ENCODE peak calls at places on chromosome 16, in five cellular contexts. One of them, this sample, is unnamed.

GRCh38 chr16:57540387-57540786 is 2.1 kb upstream of the ADGRG5 start:
- DNase-seq in frontal cortex: no peak
- DNase-seq in H9: peak
- DNase-seq in Panc1: no peak
- DNase-seq in occipital lobe: no peak
- DNase-seq in this sample: peak

GRCh38 chr16:78035012-78035411 is 12.7 kb downstream of the CLEC3A start:
- DNase-seq in occipital lobe: no peak
- DNase-seq in H9: no peak
- DNase-seq in Panc1: no peak
- DNase-seq in frontal cortex: no peak
- DNase-seq in this sample: no peak

GRCh38 chr16:84759906-84760305 is 59.9 kb upstream of the CRISPLD2 start:
- DNase-seq in frontal cortex: no peak
- DNase-seq in Panc1: no peak
- DNase-seq in H9: no peak
- DNase-seq in occipital lobe: no peak
- DNase-seq in this sample: no peak

GRCh38 chr16:30969246-30969842 is 11.8 kb downstream of the SETD1A start:
- DNase-seq in H9: no peak
- DNase-seq in frontal cortex: no peak
- DNase-seq in Panc1: no peak
- DNase-seq in occipital lobe: no peak
- DNase-seq in this sample: no peak

GRCh38 chr16:87926246-87927194 is 9.8 kb downstream of the CA5A start:
- DNase-seq in Panc1: no peak
- DNase-seq in occipital lobe: no peak
- DNase-seq in frontal cortex: no peak
- DNase-seq in H9: no peak
- DNase-seq in this sample: no peak

GRCh38 chr16:29007865-29008593 is 23.2 kb downstream of the LAT start:
- DNase-seq in Panc1: no peak
- DNase-seq in occipital lobe: no peak
- DNase-seq in frontal cortex: no peak
- DNase-seq in H9: no peak
- DNase-seq in this sample: peak

GRCh38 chr16:67713647-67714273 is 5.4 kb downstream of the GFOD2 start:
- DNase-seq in H9: no peak
- DNase-seq in frontal cortex: no peak
- DNase-seq in Panc1: no peak
- DNase-seq in occipital lobe: no peak
- DNase-seq in this sample: no peak

GRCh38 chr16:55436587-55436986 is 42.4 kb upstream of the MMP2 start:
- DNase-seq in occipital lobe: no peak
- DNase-seq in frontal cortex: no peak
- DNase-seq in Panc1: no peak
- DNase-seq in H9: no peak
- DNase-seq in this sample: no peak

GRCh38 chr16:84543931-84544776 is 39.7 kb upstream of the MEAK7 start:
- DNase-seq in H9: no peak
- DNase-seq in occipital lobe: peak
- DNase-seq in frontal cortex: no peak
- DNase-seq in Panc1: no peak
- DNase-seq in this sample: no peak

GRCh38 chr16:24540575-24541240 is 1.3 kb downstream of the RBBP6 start:
- DNase-seq in occipital lobe: no peak
- DNase-seq in Panc1: no peak
- DNase-seq in frontal cortex: no peak
- DNase-seq in H9: no peak
- DNase-seq in this sample: peak

GRCh38 chr16:62657116-62657515 is 620.9 kb upstream of the CDH8 start:
- DNase-seq in Panc1: no peak
- DNase-seq in occipital lobe: no peak
- DNase-seq in frontal cortex: no peak
- DNase-seq in H9: no peak
- DNase-seq in this sample: no peak

GRCh38 chr16:89922477-89922883 is 662 bp upstream of the TUBB3 start:
- DNase-seq in Panc1: no peak
- DNase-seq in occipital lobe: peak
- DNase-seq in H9: peak
- DNase-seq in frontal cortex: peak
- DNase-seq in this sample: peak

GRCh38 chr16:67396775-67397450 is 3.6 kb upstream of the TPPP3 start:
- DNase-seq in Panc1: no peak
- DNase-seq in H9: no peak
- DNase-seq in frontal cortex: no peak
- DNase-seq in occipital lobe: no peak
- DNase-seq in this sample: no peak

GRCh38 chr16:89200850-89201466 is 621 bp upstream of the SLC22A31 start:
- DNase-seq in frontal cortex: no peak
- DNase-seq in H9: peak
- DNase-seq in Panc1: no peak
- DNase-seq in occipital lobe: no peak
- DNase-seq in this sample: no peak

GRCh38 chr16:81005644-81006471 is 827 bp downstream of the CMC2 start:
- DNase-seq in occipital lobe: no peak
- DNase-seq in H9: no peak
- DNase-seq in frontal cortex: no peak
- DNase-seq in Panc1: no peak
- DNase-seq in this sample: no peak

GRCh38 chr16:57663917-57664661 is 4.0 kb upstream of the ADGRG3 start:
- DNase-seq in occipital lobe: no peak
- DNase-seq in frontal cortex: no peak
- DNase-seq in H9: no peak
- DNase-seq in Panc1: no peak
- DNase-seq in this sample: no peak

GRCh38 chr16:88065747-88066142 is 114.5 kb downstream of the BANP start:
- DNase-seq in Panc1: no peak
- DNase-seq in occipital lobe: no peak
- DNase-seq in H9: no peak
- DNase-seq in frontal cortex: no peak
- DNase-seq in this sample: no peak

GRCh38 chr16:70800306-70800705 is 652 bp downstream of the VAC14 start:
- DNase-seq in H9: no peak
- DNase-seq in Panc1: no peak
- DNase-seq in frontal cortex: no peak
- DNase-seq in occipital lobe: no peak
- DNase-seq in this sample: peak

GRCh38 chr16:12459401-12459791 is 344.3 kb downstream of the CPPED1 start:
- DNase-seq in H9: no peak
- DNase-seq in occipital lobe: no peak
- DNase-seq in Panc1: no peak
- DNase-seq in frontal cortex: no peak
- DNase-seq in this sample: no peak

This sample was measured in activated CD8-positive, alpha-beta T cell treated with anti-CD3 and anti-CD28 coated beads, Interleukin-2, amount 10 ng/mL, durations not matched to agents 7 days and 5 days.